ENCODE peak calls at places on chromosomes 3 and 15, in five cellular contexts. H is OCI-LY7; Z is cardiac muscle cell; V is psoas muscle; P is CD8-positive, alpha-beta memory T cell. S is an unnamed sample.

GRCh38 chr3:108719178-108719577 is 38.0 kb downstream of the RETNLB start:
- DNase-seq in H (no peak), Z (no peak), V (no peak), P (no peak), S (no peak)

GRCh38 chr3:8705575-8705974 is 28.0 kb upstream of the CAV3 start:
- DNase-seq in H (no peak), Z (no peak), V (no peak), P (no peak), S (no peak)

GRCh38 chr15:98801234-98801561 is 152.9 kb downstream of the IGF1R start:
- DNase-seq in H (no peak), Z (no peak), V (no peak), P (no peak), S (peak; percentile 9)

GRCh38 chr3:69869643-69870042 is 129.9 kb upstream of the SAMMSON start:
- DNase-seq in H (no peak), Z (no peak), V (no peak), P (no peak), S (no peak)

GRCh38 chr3:159637895-159638542 is 350.6 kb upstream of the IL12A start:
- DNase-seq in H (no peak), Z (no peak), V (no peak), P (no peak), S (no peak)

GRCh38 chr3:12999147-13000140 is 73.8 kb downstream of the IQSEC1 start:
- DNase-seq in H (peak; percentile 13), Z (peak; percentile 41), V (peak; percentile 88), P (no peak), S (no peak)

GRCh38 chr3:194930439-194931204 is 244.9 kb downstream of the FAM43A start:
- DNase-seq in H (peak; percentile 13), Z (peak; percentile 88), V (peak; percentile 54), P (no peak), S (no peak)

GRCh38 chr15:89226359-89227221 is 5.2 kb upstream of the RLBP1 start:
- DNase-seq in H (no peak), Z (no peak), V (no peak), P (no peak), S (no peak)

GRCh38 chr15:93771429-93772020 is 459.8 kb upstream of the MCTP2 start:
- DNase-seq in H (no peak), Z (no peak), V (no peak), P (no peak), S (no peak)

GRCh38 chr3:142779591-142779990 is 55.8 kb downstream of the TRPC1 start:
- DNase-seq in H (no peak), Z (no peak), V (no peak), P (no peak), S (no peak)

GRCh38 chr3:80227216-80227615 is 459.4 kb upstream of the ROBO1 start:
- DNase-seq in H (no peak), Z (no peak), V (no peak), P (no peak), S (no peak)

GRCh38 chr3:53044371-53045106 is 1.3 kb downstream of the SFMBT1 start:
- DNase-seq in H (peak; percentile 51), Z (peak; percentile 63), V (no peak), P (peak; percentile 44), S (peak; percentile 75)

GRCh38 chr3:16130066-16130465 is 44.4 kb upstream of the GALNT15 start:
- DNase-seq in H (no peak), Z (peak; percentile 58), V (peak; percentile 45), P (no peak), S (no peak)

GRCh38 chr3:187745201-187746058 is at the start of gene BCL6:
- DNase-seq in H (peak; percentile 98), Z (peak; percentile 99), V (peak; percentile 92), P (peak; percentile 92), S (peak; percentile 80)

GRCh38 chr15:39588531-39589192 is 7.8 kb downstream of the THBS1 start:
- DNase-seq in H (no peak), Z (peak; percentile 43), V (no peak), P (no peak), S (no peak)

GRCh38 chr3:70926835-70927234 is 614.4 kb upstream of the MDFIC2 start:
- DNase-seq in H (no peak), Z (no peak), V (no peak), P (no peak), S (no peak)

GRCh38 chr15:35545316-35545824 is 595 bp downstream of the DPH6 start:
- DNase-seq in H (peak; percentile 50), Z (peak; percentile 78), V (peak; percentile 25), P (no peak), S (no peak)

GRCh38 chr15:33201376-33202189 is 7.1 kb upstream of the FMN1 start:
- DNase-seq in H (peak; percentile 50), Z (peak; percentile 6), V (peak; percentile 40), P (no peak), S (peak; percentile 34)

GRCh38 chr3:78235841-78236240 is 1195.9 kb downstream of the ROBO2 start:
- DNase-seq in H (no peak), Z (no peak), V (no peak), P (no peak), S (no peak)

GRCh38 chr3:5348229-5348628 is 160.7 kb downstream of the EDEM1 start:
- DNase-seq in H (no peak), Z (no peak), V (no peak), P (no peak), S (no peak)

GRCh38 chr3:53254810-53255359 is 937 bp downstream of the TKT start:
- DNase-seq in H (peak; percentile 78), Z (peak; percentile 64), V (peak; percentile 69), P (peak; percentile 39), S (peak; percentile 43)

GRCh38 chr3:17140670-17141505 is 256.1 kb downstream of the PLCL2 start:
- DNase-seq in H (peak; percentile 14), Z (peak; percentile 12), V (peak; percentile 70), P (no peak), S (no peak)

GRCh38 chr3:126433496-126434263 is 39.0 kb downstream of the CFAP100 start:
- DNase-seq in H (no peak), Z (no peak), V (peak; percentile 53), P (no peak), S (no peak)

GRCh38 chr3:59772416-59773408 is 722.9 kb upstream of the CFAP20DC start:
- DNase-seq in H (no peak), Z (no peak), V (no peak), P (peak; percentile 64), S (peak; percentile 36)

GRCh38 chr3:9787714-9788113 is 4.6 kb downstream of the TADA3 start:
- DNase-seq in H (no peak), Z (no peak), V (no peak), P (no peak), S (no peak)
- H3K36me3 ChIP-seq in H (peaks cover 64% of the 10 kb centered on the region), Z (peaks cover 19% of the 10 kb centered on the region), V (peaks cover 82% of the 10 kb centered on the region), P (peaks cover 41% of the 10 kb centered on the region), S (peaks cover 14% of the 10 kb centered on the region)

GRCh38 chr15:62953496-62953895 is 89.1 kb upstream of the TPM1 start:
- DNase-seq in H (no peak), Z (no peak), V (no peak), P (no peak), S (peak; percentile 36)

GRCh38 chr15:62958528-62958927 is 84.0 kb upstream of the TPM1 start:
- DNase-seq in H (no peak), Z (no peak), V (no peak), P (no peak), S (no peak)

GRCh38 chr15:62961134-62961533 is 81.4 kb upstream of the TPM1 start:
- DNase-seq in H (no peak), Z (no peak), V (no peak), P (no peak), S (no peak)

GRCh38 chr15:62958944-62959343 is 83.6 kb upstream of the TPM1 start:
- DNase-seq in H (no peak), Z (no peak), V (no peak), P (no peak), S (no peak)

GRCh38 chr15:62957130-62957529 is 85.4 kb upstream of the TPM1 start:
- DNase-seq in H (no peak), Z (no peak), V (no peak), P (no peak), S (no peak)
- H3K9me3 ChIP-seq in H (no peaks in the 10 kb centered on the region), Z (no peaks in the 10 kb centered on the region), V (no peaks in the 10 kb centered on the region), P (no peaks in the 10 kb centered on the region), S (no peaks in the 10 kb centered on the region)

GRCh38 chr3:46676601-46677071 is 16.8 kb downstream of the ALS2CL start:
- DNase-seq in H (no peak), Z (no peak), V (no peak), P (no peak), S (no peak)

GRCh38 chr3:46678280-46678679 is 15.2 kb downstream of the ALS2CL start:
- DNase-seq in H (no peak), Z (no peak), V (no peak), P (no peak), S (no peak)

GRCh38 chr3:46675843-46676567 is 17.5 kb downstream of the ALS2CL start:
- DNase-seq in H (no peak), Z (no peak), V (no peak), P (no peak), S (no peak)

GRCh38 chr3:46675426-46675825 is 18.1 kb downstream of the ALS2CL start:
- DNase-seq in H (no peak), Z (no peak), V (no peak), P (no peak), S (no peak)

DNA sequence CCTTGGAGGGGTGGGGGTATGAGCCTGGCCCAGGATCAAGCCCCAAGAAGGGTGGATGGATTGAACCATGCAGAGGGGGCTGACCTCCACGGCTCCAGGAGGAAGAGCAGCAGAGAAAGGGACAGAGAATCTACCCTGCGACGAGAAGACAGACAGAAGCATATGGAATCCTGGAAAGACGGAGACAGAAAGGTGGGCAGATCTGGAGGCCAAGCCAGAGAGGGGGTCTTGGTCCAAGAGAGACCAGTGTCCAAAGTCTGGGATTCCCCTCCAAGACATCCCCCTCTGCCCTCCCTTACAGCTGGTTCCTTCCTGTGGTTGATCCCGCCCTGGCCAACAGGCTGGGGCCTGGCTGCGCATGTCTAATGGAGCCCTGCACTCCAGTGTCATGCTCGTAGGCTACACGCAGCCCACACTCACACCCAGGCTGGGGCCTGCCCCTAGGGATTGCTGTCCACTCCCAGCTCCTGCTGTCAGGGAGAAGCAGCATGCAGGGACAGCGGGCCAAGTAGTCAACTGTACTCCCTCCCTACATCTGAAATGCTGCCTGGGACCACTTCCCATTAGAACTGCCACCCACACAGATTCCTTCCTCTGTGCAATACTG is 16.3 kb downstream of the ALS2CL start:
- DNase-seq in H (no peak), Z (peak; percentile 60), V (peak; percentile 61), P (no peak), S (no peak)
- H3K36me3 ChIP-seq in H (no peaks in the 10 kb centered on the region), Z (no peaks in the 10 kb centered on the region), V (peaks cover 69% of the 10 kb centered on the region), P (no peaks in the 10 kb centered on the region), S (no peaks in the 10 kb centered on the region)

GRCh38 chr3:31531992-31532586 is 636 bp upstream of the STT3B start:
- DNase-seq in H (peak; percentile 99), Z (peak; percentile 100), V (peak; percentile 99), P (peak; percentile 99), S (peak; percentile 98)

GRCh38 chr3:31531465-31531991 is 1.2 kb upstream of the STT3B start:
- DNase-seq in H (peak; percentile 36), Z (no peak), V (no peak), P (no peak), S (no peak)

GRCh38 chr3:31532587-31533168 is at the start of gene STT3B:
- DNase-seq in H (peak; percentile 85), Z (peak; percentile 90), V (peak; percentile 82), P (peak; percentile 85), S (no peak)

GRCh38 chr3:31534036-31534435 is 1.3 kb downstream of the STT3B start:
- DNase-seq in H (peak; percentile 56), Z (peak; percentile 21), V (no peak), P (no peak), S (no peak)

GRCh38 chr3:31533169-31533870 is 595 bp downstream of the STT3B start:
- DNase-seq in H (peak; percentile 67), Z (peak; percentile 27), V (peak; percentile 64), P (peak; percentile 61), S (peak; percentile 60)
- H3K9me3 ChIP-seq in H (no peaks in the 10 kb centered on the region), Z (no peaks in the 10 kb centered on the region), V (no peaks in the 10 kb centered on the region), P (no peaks in the 10 kb centered on the region), S (no peaks in the 10 kb centered on the region)

S was measured in CD8-positive, alpha-beta T cell.